ENCODE peak calls at places on chromosomes 2 and 18, in four cellular contexts. G, E, P and X are unnamed samples.

GRCh38 chr2:183024701-183025100 is 13.6 kb downstream of the NCKAP1 start:
- DNase-seq in G (no peak), E (no peak), P (no peak), X (no peak)

GRCh38 chr2:159564081-159564480 is 52.3 kb downstream of the BAZ2B start:
- DNase-seq in G (no peak), E (no peak), P (no peak), X (no peak)

GRCh38 chr2:237943395-237944094 is 23.3 kb upstream of the UBE2F start:
- DNase-seq in G (no peak), E (peak), P (no peak), X (no peak)

GRCh38 chr2:134137182-134137595 is 116.7 kb upstream of the MGAT5 start:
- DNase-seq in G (peak), E (peak), P (no peak), X (no peak)

GRCh38 chr18:37520508-37520907 is 45.1 kb downstream of the CELF4 start:
- DNase-seq in G (no peak), E (no peak), P (no peak), X (no peak)

GRCh38 chr2:103161456-103162289 is 399.8 kb downstream of the TMEM182 start:
- DNase-seq in G (no peak), E (peak), P (peak), X (peak)

GRCh38 chr2:160432633-160433032 is 61.0 kb downstream of the RBMS1 start:
- DNase-seq in G (no peak), E (no peak), P (no peak), X (no peak)

GRCh38 chr2:23568257-23569190 is 183.5 kb downstream of the KLHL29 start:
- DNase-seq in G (no peak), E (no peak), P (no peak), X (no peak)

GRCh38 chr2:236061899-236062298 is 106.3 kb downstream of the GBX2 start:
- DNase-seq in G (no peak), E (no peak), P (no peak), X (no peak)

GRCh38 chr2:118845843-118846666 is 1.4 kb downstream of the EN1 start:
- DNase-seq in G (no peak), E (no peak), P (no peak), X (no peak)

GRCh38 chr2:134739879-134740301 is 21.1 kb upstream of the TMEM163 start:
- DNase-seq in G (no peak), E (no peak), P (peak), X (no peak)

GRCh38 chr18:54956506-54956905 is 2.8 kb downstream of the CCDC68 start:
- DNase-seq in G (no peak), E (no peak), P (no peak), X (no peak)

DNA sequence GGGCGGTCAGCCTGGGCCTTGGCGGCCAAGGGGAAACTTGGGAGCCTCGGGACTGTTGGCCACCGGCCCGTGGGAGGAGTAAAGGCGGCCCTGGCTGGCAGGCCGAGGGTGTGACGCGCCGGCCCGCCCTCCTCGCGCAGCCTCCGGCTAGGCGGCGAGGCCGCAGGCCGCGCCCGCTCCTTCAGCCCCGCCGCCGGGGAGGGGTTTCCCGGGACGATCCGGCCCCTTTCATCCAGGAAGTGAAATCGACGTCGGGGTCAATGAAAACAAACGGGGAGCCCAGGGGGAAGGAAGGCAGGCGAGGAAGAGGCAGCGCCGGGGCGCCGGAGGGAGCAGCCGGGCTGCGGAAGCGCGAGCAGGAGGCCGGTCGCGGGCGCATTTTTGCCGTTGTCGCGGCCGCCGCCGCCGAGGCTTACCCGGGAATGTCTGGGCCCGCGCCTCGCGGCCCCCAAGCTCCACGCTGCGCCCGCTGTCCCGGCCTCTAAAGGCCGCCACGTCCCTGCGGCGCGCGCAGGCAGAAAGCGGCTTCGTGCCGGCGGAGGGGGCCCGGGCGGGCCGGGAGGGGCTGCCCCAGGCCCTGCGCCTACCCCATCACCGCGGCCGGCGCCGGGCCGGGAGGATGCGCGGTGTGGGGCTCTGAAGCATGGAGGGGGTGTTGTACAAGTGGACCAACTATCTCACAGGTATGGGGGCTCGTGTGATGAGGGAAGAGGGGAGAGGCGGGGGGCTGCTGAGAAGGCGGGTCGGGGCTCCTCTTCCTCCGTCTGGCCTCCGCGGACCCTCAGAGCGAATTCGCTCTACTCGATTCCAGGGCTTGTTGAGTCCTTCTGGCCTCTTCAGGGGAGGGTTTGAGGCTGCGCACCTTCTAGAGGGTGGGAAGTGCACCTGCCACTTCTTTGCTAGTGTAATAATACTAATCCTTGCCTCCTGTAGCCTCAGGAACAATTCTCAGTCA is at the start of gene PLEKHA3:
- DNase-seq in G (peak), E (peak), P (peak), X (peak)
- TF ChIP-seq POLR2A in G (peak), E (peak), P (peak), X (peak)

DNA sequence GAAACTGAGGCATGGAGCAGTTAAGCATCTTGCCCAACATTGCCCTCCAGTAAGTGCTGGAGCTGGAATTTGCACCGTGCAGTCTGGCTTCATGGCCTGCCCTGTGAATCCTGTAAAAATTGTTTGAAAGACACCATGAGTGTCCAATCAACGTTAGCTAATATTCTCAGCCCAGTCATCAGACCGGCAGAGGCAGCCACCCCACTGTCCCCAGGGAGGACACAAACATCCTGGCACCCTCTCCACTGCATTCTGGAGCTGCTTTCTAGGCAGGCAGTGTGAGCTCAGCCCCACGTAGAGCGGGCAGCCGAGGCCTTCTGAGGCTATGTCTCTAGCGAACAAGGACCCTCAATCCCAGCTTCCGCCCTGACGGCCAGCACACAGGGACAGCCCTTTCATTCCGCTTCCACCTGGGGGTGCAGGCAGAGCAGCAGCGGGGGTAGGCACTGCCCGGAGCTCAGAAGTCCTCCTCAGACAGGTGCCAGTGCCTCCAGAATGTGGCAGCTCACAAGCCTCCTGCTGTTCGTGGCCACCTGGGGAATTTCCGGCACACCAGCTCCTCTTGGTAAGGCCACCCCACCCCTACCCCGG is 1.3 kb downstream of the PROC start:
- DNase-seq in G (no peak), E (no peak), P (no peak), X (no peak)
- TF ChIP-seq POLR2A in G (no peak), E (no peak), P (no peak), X (no peak)

DNA sequence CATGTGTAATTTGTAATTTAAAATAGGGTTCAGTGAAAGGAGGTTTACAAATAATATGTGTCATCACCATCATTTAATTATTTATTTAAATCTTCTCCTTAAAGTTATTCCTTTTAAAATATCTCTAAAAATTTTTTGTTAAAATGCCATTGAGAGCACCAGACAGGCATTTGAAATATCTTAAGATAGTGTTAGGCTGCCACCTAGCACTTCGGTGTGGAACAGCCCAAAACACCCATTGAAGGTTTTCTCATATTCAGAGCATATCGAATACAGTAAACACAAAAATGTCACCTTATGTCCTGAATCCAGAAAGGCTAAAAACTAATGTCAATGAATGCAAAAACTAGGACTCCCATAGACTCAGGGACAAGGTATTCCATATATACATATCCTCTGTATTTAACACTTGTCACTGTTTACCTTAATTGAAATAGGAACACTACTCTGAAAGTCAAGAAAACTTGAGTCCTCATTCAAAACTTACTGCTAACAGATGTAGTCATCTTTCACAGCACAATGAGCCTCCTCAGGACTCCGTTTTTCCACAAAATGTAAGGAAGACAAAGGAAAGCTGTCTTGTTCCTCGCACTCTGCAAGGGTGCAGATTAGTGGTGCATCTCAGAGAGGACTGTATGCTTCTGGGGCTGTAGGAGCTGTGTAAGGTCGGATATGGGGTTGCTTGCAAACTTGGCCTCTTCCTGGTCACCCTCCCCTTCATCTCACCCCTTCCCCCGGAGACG is 329.5 kb downstream of the PAX3 start:
- DNase-seq in G (no peak), E (peak), P (peak), X (no peak)
- TF ChIP-seq POLR2A in G (no peak), E (no peak), P (no peak), X (no peak)

GRCh38 chr2:17311104-17311619 is 207.1 kb downstream of the RAD51AP2 start:
- DNase-seq in G (no peak), E (no peak), P (no peak), X (no peak)

GRCh38 chr2:17306706-17307105 is 211.5 kb downstream of the RAD51AP2 start:
- DNase-seq in G (no peak), E (no peak), P (no peak), X (no peak)

GRCh38 chr2:17309186-17309585 is 209.1 kb downstream of the RAD51AP2 start:
- DNase-seq in G (no peak), E (no peak), P (no peak), X (no peak)

GRCh38 chr2:17311771-17312511 is 206.3 kb downstream of the RAD51AP2 start:
- DNase-seq in G (no peak), E (no peak), P (no peak), X (no peak)

DNA sequence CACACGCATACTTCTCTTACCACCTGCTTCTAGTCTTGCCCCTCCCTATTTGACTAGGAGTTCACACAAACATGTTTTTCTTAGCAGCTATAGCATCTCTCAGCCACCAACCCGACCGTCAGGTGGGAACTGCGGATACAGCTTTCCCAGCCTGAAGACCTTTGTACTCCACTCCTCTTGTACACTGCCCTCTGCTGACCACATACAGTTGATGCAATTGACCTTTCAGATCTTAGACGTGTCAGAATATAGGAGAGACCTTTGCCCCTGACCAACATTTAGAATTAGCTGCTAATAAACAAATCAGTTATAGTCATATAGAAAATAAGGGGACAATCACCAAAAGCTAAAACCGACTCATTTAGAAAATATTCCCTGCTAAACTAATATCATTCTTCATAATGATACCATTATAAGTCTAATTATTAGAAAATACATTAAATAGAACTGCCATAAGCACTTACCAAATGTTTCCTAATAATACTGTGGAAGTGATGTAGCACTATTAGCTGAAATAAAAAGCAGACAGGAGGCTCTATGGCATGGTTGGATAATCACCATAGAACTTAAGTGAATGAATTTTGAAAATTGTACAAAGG is 208.4 kb downstream of the RAD51AP2 start:
- DNase-seq in G (no peak), E (peak), P (peak), X (peak)
- TF ChIP-seq POLR2A in G (no peak), E (no peak), P (no peak), X (no peak)

GRCh38 chr2:219060821-219061791 is at the start of gene IHH:
- DNase-seq in G (no peak), E (peak), P (no peak), X (no peak)
- TF ChIP-seq POLR2A in G (no peak), E (no peak), P (no peak), X (no peak)

GRCh38 chr2:86562891-86563649 is at the start of gene CHMP3:
- DNase-seq in G (peak), E (peak), P (peak), X (peak)
- TF ChIP-seq POLR2A in G (peak), E (peak), P (peak), X (peak)